ENCODE peak calls at places on chromosome 12, in four cellular contexts. N is GM12878, H is HL-60, B is K562. U is an unnamed sample.

GRCh38 chr12:102521662-102522277 is 41.4 kb upstream of the IGF1 start:
- DNase-seq in N (no peak), H (no peak), B (no peak), U (no peak)

GRCh38 chr12:48817957-48818830 is at the start of gene CACNB3:
- DNase-seq in N (no peak), H (peak; percentile 52), B (peak; percentile 73), U (peak; percentile 81)

GRCh38 chr12:44816446-44817017 is 59.6 kb downstream of the NELL2 start:
- DNase-seq in N (no peak), H (no peak), B (no peak), U (no peak)

GRCh38 chr12:46722737-46723136 is 103.1 kb downstream of the SLC38A4 start:
- DNase-seq in N (no peak), H (no peak), B (no peak), U (no peak)

GRCh38 chr12:127355061-127355820 is 911.7 kb upstream of the TMEM132C start:
- DNase-seq in N (no peak), H (no peak), B (peak; percentile 39), U (no peak)

GRCh38 chr12:112296183-112296582 is 86.0 kb downstream of the HECTD4 start:
- DNase-seq in N (no peak), H (no peak), B (no peak), U (no peak)

GRCh38 chr12:131055093-131055465 is 101.4 kb downstream of the ADGRD1 start:
- DNase-seq in N (no peak), H (no peak), B (no peak), U (no peak)

GRCh38 chr12:91413591-91413990 is 231.0 kb upstream of the DCN start:
- DNase-seq in N (no peak), H (no peak), B (no peak), U (no peak)

GRCh38 chr12:63450821-63451220 is 217.5 kb downstream of the DPY19L2 start:
- DNase-seq in N (no peak), H (no peak), B (no peak), U (no peak)

GRCh38 chr12:13992585-13992984 is 11.2 kb upstream of the GRIN2B start:
- DNase-seq in N (no peak), H (no peak), B (no peak), U (no peak)

DNA sequence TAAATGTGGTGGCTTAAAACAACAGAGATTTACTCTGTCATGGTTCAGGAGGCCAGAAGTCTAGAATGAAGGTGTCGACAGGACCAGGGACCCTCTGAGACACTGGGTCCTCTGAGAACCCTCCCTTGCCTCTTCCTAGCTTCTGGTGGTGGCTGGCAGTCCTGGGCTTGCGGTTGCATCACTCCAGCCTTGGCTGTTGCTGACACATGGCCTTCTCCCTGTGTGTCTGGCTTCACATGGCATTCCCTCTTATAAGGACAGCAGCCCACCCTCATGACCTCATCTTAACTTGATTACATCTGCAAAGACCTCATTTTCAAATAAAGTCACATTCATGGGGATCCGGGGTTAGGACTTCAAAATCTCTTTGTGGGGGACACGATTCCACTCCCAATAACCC is 36.9 kb downstream of the MVK start:
- DNase-seq in N (no peak), H (no peak), B (no peak), U (no peak)
- TF ChIP-seq SPI1 in N (no peak), H (no peak), B (no peak), U (no peak)

DNA sequence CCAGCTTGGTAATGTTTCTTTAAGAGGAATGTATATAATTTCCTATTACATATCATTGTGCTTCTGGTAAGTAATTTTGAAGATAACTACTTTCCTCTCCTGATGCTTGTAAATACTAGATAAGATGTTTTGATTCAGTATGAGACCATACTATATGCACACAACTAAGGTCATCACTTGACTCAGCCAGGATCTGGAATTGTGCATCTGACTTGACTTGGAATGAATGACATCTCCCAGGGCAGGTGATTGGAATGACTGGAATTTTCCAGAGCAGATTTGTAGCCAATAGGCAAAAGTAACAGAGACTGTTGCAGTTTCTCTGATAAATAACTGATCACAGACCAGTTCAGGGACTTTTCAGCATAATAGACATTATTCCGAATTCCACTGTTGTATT is 11.1 kb downstream of the BEST3 start:
- DNase-seq in N (no peak), H (no peak), B (no peak), U (no peak)
- TF ChIP-seq SPI1 in N (no peak), H (no peak), B (no peak), U (no peak)

DNA sequence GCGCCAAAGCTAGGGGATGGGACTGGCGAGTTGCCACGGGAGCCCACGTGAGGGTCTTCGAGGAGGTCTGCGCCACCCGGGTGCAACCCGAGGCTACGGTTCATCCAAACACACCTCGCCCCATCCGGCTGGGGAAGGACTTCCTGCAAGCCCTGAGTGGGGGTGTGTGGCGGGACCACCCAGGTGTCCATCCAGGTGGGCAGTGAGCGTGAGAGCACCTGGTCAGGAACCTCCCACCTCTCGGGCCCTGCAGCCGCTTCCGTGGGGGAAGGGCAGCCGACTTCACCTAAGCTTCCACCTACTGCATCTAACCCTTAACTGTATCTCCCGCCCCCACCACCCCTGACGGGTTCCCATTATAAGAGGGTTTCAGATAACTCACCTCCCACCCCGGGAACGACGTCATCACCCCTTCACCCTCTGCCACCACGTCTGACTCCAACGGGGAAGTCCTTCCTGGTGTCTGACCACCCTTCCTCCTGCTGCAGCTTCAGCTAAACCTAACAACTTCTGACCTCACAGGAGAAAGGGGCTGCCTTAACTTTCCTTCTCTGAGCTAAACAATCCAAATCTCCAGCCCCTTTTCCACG is 27.3 kb upstream of the SMUG1 start:
- DNase-seq in N (no peak), H (no peak), B (peak; percentile 77), U (no peak)
- TF ChIP-seq SPI1 in N (no peak), H (no peak), B (no peak), U (no peak)

GRCh38 chr12:72286526-72286925 is 14.4 kb downstream of the TRHDE start:
- DNase-seq in N (no peak), H (no peak), B (no peak), U (no peak)

GRCh38 chr12:72285861-72286260 is 13.7 kb downstream of the TRHDE start:
- DNase-seq in N (no peak), H (no peak), B (no peak), U (no peak)

GRCh38 chr12:72288436-72288835 is 16.3 kb downstream of the TRHDE start:
- DNase-seq in N (no peak), H (no peak), B (no peak), U (no peak)

GRCh38 chr12:72289633-72290032 is 17.5 kb downstream of the TRHDE start:
- DNase-seq in N (no peak), H (no peak), B (no peak), U (no peak)

GRCh38 chr12:72288911-72289310 is 16.7 kb downstream of the TRHDE start:
- DNase-seq in N (no peak), H (no peak), B (no peak), U (no peak)
- TF ChIP-seq SPI1 in N (no peak), H (no peak), B (no peak), U (no peak)